ENCODE peak calls at places on chromosomes 12 and 14, in seven cellular contexts. O, E, S, R, D, Q and G are unnamed samples.

GRCh38 chr12:1533602-1534304 is 60.6 kb downstream of the FBXL14 start:
- ATAC-seq in O (no peak), E (no peak), S (no peak), R (peak; percentile 58), D (no peak), Q (peak; percentile 47), G (peak; percentile 89)

GRCh38 chr12:28066879-28067278 is 94.3 kb upstream of the PTHLH start:
- ATAC-seq in O (no peak), E (no peak), S (no peak), R (no peak), D (no peak), Q (no peak), G (no peak)

GRCh38 chr12:40327506-40327905 is 102.7 kb downstream of the LRRK2 start:
- ATAC-seq in O (no peak), E (no peak), S (no peak), R (no peak), D (no peak), Q (no peak), G (no peak)

GRCh38 chr14:68820999-68821683 is 28.3 kb upstream of the ZFP36L1 start:
- ATAC-seq in O (no peak), E (no peak), S (no peak), R (no peak), D (no peak), Q (no peak), G (peak; percentile 2)

GRCh38 chr14:88551936-88552565 is 2.8 kb downstream of the PTPN21 start:
- ATAC-seq in O (no peak), E (no peak), S (no peak), R (no peak), D (no peak), Q (no peak), G (no peak)

GRCh38 chr12:94663077-94663476 is 12.7 kb upstream of the TMCC3 start:
- ATAC-seq in O (no peak), E (no peak), S (no peak), R (no peak), D (no peak), Q (no peak), G (no peak)

GRCh38 chr12:19692091-19692490 is 252.8 kb downstream of the AEBP2 start:
- ATAC-seq in O (no peak), E (no peak), S (no peak), R (no peak), D (no peak), Q (no peak), G (no peak)

GRCh38 chr12:76340680-76341435 is 7.4 kb downstream of the BBS10 start:
- ATAC-seq in O (no peak), E (no peak), S (peak; percentile 32), R (no peak), D (no peak), Q (no peak), G (no peak)

GRCh38 chr12:123654129-123654701 is 16.7 kb upstream of the TCTN2 start:
- ATAC-seq in O (no peak), E (no peak), S (no peak), R (no peak), D (no peak), Q (no peak), G (no peak)

GRCh38 chr14:92451245-92451644 is 62.3 kb upstream of the RIN3 start:
- ATAC-seq in O (no peak), E (no peak), S (no peak), R (no peak), D (no peak), Q (no peak), G (peak; percentile 17)

GRCh38 chr14:102528441-102529170 is 19.0 kb upstream of the ANKRD9 start:
- ATAC-seq in O (no peak), E (no peak), S (no peak), R (no peak), D (no peak), Q (no peak), G (no peak)

GRCh38 chr12:106044773-106045172 is 94.0 kb downstream of the NUAK1 start:
- ATAC-seq in O (no peak), E (no peak), S (no peak), R (no peak), D (no peak), Q (no peak), G (no peak)

GRCh38 chr14:71403673-71404072 is 496.4 kb downstream of the PCNX1 start:
- ATAC-seq in O (peak; percentile 86), E (peak; percentile 81), S (peak; percentile 72), R (peak; percentile 51), D (no peak), Q (no peak), G (peak; percentile 71)

GRCh38 chr12:49548822-49549648 is 10.2 kb downstream of the KCNH3 start:
- ATAC-seq in O (no peak), E (no peak), S (no peak), R (peak; percentile 67), D (no peak), Q (peak; percentile 11), G (peak; percentile 37)

GRCh38 chr12:121774968-121775474 is 18.5 kb downstream of the RHOF start:
- ATAC-seq in O (peak; percentile 13), E (no peak), S (no peak), R (no peak), D (no peak), Q (no peak), G (no peak)

GRCh38 chr12:12247584-12247983 is 19.3 kb downstream of the LRP6 start:
- ATAC-seq in O (no peak), E (peak; percentile 13), S (no peak), R (no peak), D (no peak), Q (no peak), G (no peak)

GRCh38 chr12:131104464-131105350 is 151.0 kb downstream of the ADGRD1 start:
- ATAC-seq in O (peak; percentile 90), E (peak; percentile 95), S (peak; percentile 99), R (peak; percentile 77), D (peak; percentile 78), Q (peak; percentile 43), G (peak; percentile 80)

GRCh38 chr12:63302941-63303536 is 152.0 kb upstream of the AVPR1A start:
- ATAC-seq in O (no peak), E (no peak), S (no peak), R (no peak), D (no peak), Q (no peak), G (no peak)

GRCh38 chr14:93009471-93010117 is 86.6 kb downstream of the CHGA start:
- ATAC-seq in O (no peak), E (no peak), S (no peak), R (peak; percentile 40), D (no peak), Q (no peak), G (no peak)

GRCh38 chr14:90235179-90235976 is 21.0 kb upstream of the PSMC1 start:
- ATAC-seq in O (peak; percentile 85), E (peak; percentile 89), S (peak; percentile 95), R (peak; percentile 86), D (peak; percentile 56), Q (peak; percentile 36), G (no peak)

GRCh38 chr14:92654206-92654901 is 94.1 kb downstream of the LGMN start:
- ATAC-seq in O (no peak), E (no peak), S (no peak), R (no peak), D (no peak), Q (no peak), G (no peak)

GRCh38 chr14:21556378-21557083 is 23.3 kb downstream of the OR10G3 start:
- ATAC-seq in O (no peak), E (no peak), S (peak; percentile 15), R (no peak), D (peak; percentile 18), Q (no peak), G (no peak)

GRCh38 chr14:78697341-78697740 is 527.2 kb downstream of the NRXN3 start:
- ATAC-seq in O (peak; percentile 58), E (peak; percentile 56), S (no peak), R (no peak), D (no peak), Q (no peak), G (no peak)

GRCh38 chr12:4932576-4932975 is 22.9 kb downstream of the KCNA1 start:
- ATAC-seq in O (no peak), E (no peak), S (no peak), R (no peak), D (no peak), Q (no peak), G (no peak)

GRCh38 chr12:109450980-109451379 is 26.1 kb downstream of the KCTD10 start:
- ATAC-seq in O (no peak), E (no peak), S (no peak), R (peak; percentile 57), D (no peak), Q (no peak), G (no peak)

GRCh38 chr14:77045570-77045890 is 17.0 kb upstream of the IRF2BPL start:
- ATAC-seq in O (peak; percentile 19), E (no peak), S (peak; percentile 29), R (no peak), D (peak; percentile 37), Q (no peak), G (no peak)

GRCh38 chr14:74501135-74501614 is 7.6 kb downstream of the ISCA2 start:
- ATAC-seq in O (peak; percentile 48), E (peak; percentile 72), S (peak; percentile 79), R (no peak), D (peak; percentile 57), Q (no peak), G (no peak)